ENCODE peak calls at places on chromosomes 7 and 10, in nine cellular contexts. V is transverse colon, K is retinal pigment epithelial cell, M is hepatocyte, P is stomach, B is cardiac muscle cell, X is foreskin fibroblast, R is mucosa of descending colon, S is pancreas. C is an unnamed sample.
A peak's percentile ranks its signal among the peaks of the same experiment; 100 is the strongest.

GRCh38 chr7:73909051-73909941 is 48.3 kb downstream of the TMEM270 start:
- DNase-seq in X (peak; percentile 37), M (no peak), V (no peak), P (peak; percentile 22), B (no peak), R (no peak), K (no peak), S (no peak), C (no peak)

GRCh38 chr7:6093375-6093774 is 62.2 kb downstream of the ANKRD61 start:
- DNase-seq in K (no peak), S (no peak), P (no peak), X (no peak), R (no peak), B (no peak), V (no peak), M (no peak), C (no peak)

GRCh38 chr7:8700076-8700624 is 266.7 kb downstream of the NXPH1 start:
- DNase-seq in S (no peak), R (no peak), M (no peak), B (no peak), X (no peak), V (no peak), P (no peak), K (no peak), C (no peak)

GRCh38 chr10:42939237-42939636 is 137.6 kb upstream of the RET start:
- DNase-seq in B (no peak), S (no peak), V (no peak), P (peak; percentile 59), K (no peak), X (no peak), R (no peak), M (no peak), C (no peak)

GRCh38 chr7:18693401-18693800 is 197.9 kb downstream of the HDAC9 start:
- DNase-seq in S (no peak), K (peak; percentile 29), P (no peak), B (peak; percentile 92), X (peak; percentile 94), M (peak; percentile 74), V (no peak), R (no peak), C (no peak)

GRCh38 chr7:133575726-133576125 is 322.8 kb downstream of the EXOC4 start:
- DNase-seq in P (no peak), R (no peak), V (no peak), B (no peak), S (no peak), M (no peak), X (peak; percentile 49), K (no peak), C (no peak)

GRCh38 chr10:4692206-4692605 is 133.8 kb upstream of the AKR1E2 start:
- DNase-seq in V (no peak), P (no peak), K (no peak), S (no peak), M (no peak), B (no peak), X (no peak), R (no peak), C (no peak)

GRCh38 chr7:40673285-40673684 is 538.5 kb downstream of the SUGCT start:
- DNase-seq in B (peak; percentile 69), K (no peak), X (peak; percentile 85), M (no peak), V (no peak), P (no peak), R (no peak), S (no peak), C (no peak)

GRCh38 chr10:50990568-50991495 is 83.5 kb upstream of the PRKG1 start:
- DNase-seq in B (peak; percentile 90), S (peak; percentile 47), K (peak; percentile 72), X (peak; percentile 87), V (peak; percentile 61), M (peak; percentile 46), R (peak; percentile 57), P (no peak), C (peak; percentile 49)

GRCh38 chr7:105016083-105017075 is 2.4 kb downstream of the KMT2E start:
- DNase-seq in S (no peak), M (no peak), R (no peak), V (no peak), K (no peak), B (peak; percentile 49), P (no peak), X (peak; percentile 49), C (no peak)

GRCh38 chr7:105014725-105015630 is 973 bp downstream of the KMT2E start:
- DNase-seq in B (peak; percentile 54), X (peak; percentile 78), M (peak; percentile 64), V (peak; percentile 78), K (no peak), S (no peak), P (peak; percentile 60), R (peak; percentile 60), C (no peak)

GRCh38 chr7:105019269-105019668 is 5.3 kb downstream of the KMT2E start:
- DNase-seq in K (no peak), M (no peak), S (no peak), V (no peak), X (no peak), R (no peak), P (no peak), B (no peak), C (no peak)

GRCh38 chr7:105015631-105015965 is 1.6 kb downstream of the KMT2E start:
- DNase-seq in B (peak; percentile 45), S (no peak), P (peak; percentile 53), R (no peak), X (peak; percentile 44), M (peak; percentile 59), K (no peak), V (peak; percentile 61), C (no peak)

GRCh38 chr7:105017263-105018051 is 3.5 kb downstream of the KMT2E start:
- DNase-seq in X (no peak), P (no peak), R (no peak), S (no peak), V (no peak), B (no peak), M (no peak), K (no peak), C (no peak)
- H3K4me3 ChIP-seq in X (peak overlapping the region; percentile 90), P (peak overlapping the region; percentile 83), R (no peak overlapping the region), S (peak overlapping the region; percentile 51), V (peak overlapping the region; percentile 88), B (peak overlapping the region; percentile 81), M (peak overlapping the region; percentile 71), K (peak overlapping the region; percentile 97), C (peak overlapping the region; percentile 90)

GRCh38 chr10:101046332-101047238 is 15.2 kb upstream of the KAZALD1 start:
- DNase-seq in B (no peak), V (no peak), K (no peak), R (peak; percentile 38), X (no peak), P (no peak), M (no peak), S (no peak), C (no peak)
- TF ChIP-seq CTCF in B (peak; percentile 4), V (no peak), K (no peak), R (no peak), X (no peak), P (no peak), M (no peak), S (no peak), C (no peak)

GRCh38 chr10:34702093-34702952 is 112.8 kb downstream of the PARD3 start:
- DNase-seq in S (no peak), V (no peak), M (no peak), P (no peak), R (no peak), X (no peak), K (no peak), B (no peak), C (no peak)
- H3K4me3 ChIP-seq in S (no peak overlapping the region), V (no peak overlapping the region), M (no peak overlapping the region), P (no peak overlapping the region), R (no peak overlapping the region), X (no peak overlapping the region), K (no peak overlapping the region), B (no peak overlapping the region), C (no peak overlapping the region)

GRCh38 chr10:6516277-6516676 is 63.8 kb downstream of the PRKCQ start:
- DNase-seq in K (no peak), P (no peak), X (no peak), B (no peak), M (no peak), R (no peak), S (no peak), V (no peak), C (no peak)
- TF ChIP-seq CTCF in K (peak; percentile 5), P (no peak), X (no peak), B (no peak), M (no peak), R (no peak), S (no peak), V (no peak), C (no peak)

DNA sequence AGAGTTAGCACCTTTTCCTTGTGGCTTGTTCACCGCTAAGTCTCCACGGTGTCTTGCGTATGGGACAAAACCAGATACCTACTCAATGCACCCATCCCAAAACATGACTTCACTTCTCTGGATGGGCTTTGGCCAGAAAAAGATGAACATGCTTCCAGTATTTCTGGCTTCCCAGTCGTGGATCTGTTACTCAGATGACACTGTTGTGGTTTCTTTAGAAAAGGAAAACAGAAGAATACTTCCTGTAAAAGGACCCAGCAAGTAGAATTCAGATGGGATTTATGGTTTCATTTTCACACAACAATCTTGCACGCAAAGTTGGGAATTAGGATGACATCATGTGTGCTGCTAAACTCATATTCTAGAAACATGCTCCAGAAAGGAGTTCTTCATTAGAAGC is 216.7 kb downstream of the ADAM12 start:
- DNase-seq in B (peak; percentile 74), V (no peak), M (no peak), K (no peak), X (peak; percentile 82), P (no peak), S (no peak), R (no peak), C (no peak)
- H3K4me3 ChIP-seq in B (no peak overlapping the region), V (no peak overlapping the region), M (no peak overlapping the region), K (no peak overlapping the region), X (peak overlapping the region; percentile 28), P (no peak overlapping the region), S (no peak overlapping the region), R (no peak overlapping the region), C (no peak overlapping the region)